ENCODE peak calls at places on chromosomes 13 and 19, in five cellular contexts. J, W, X, N and F are unnamed samples. For H3K36me3, the result is how much of the 10 kb centered on the place peaks cover.

GRCh38 chr19:3544742-3545668 is 6.0 kb downstream of the TEKTIP1 start:
- DNase-seq in J (peak), W (peak), X (peak), N (peak), F (no peak)

GRCh38 chr13:76884167-76884566 is 2.0 kb downstream of the KCTD12 start:
- DNase-seq in J (no peak), W (no peak), X (peak), N (peak), F (no peak)

GRCh38 chr13:40169476-40169875 is 497.0 kb downstream of the FOXO1 start:
- DNase-seq in J (no peak), W (peak), X (no peak), N (no peak), F (no peak)

GRCh38 chr13:41802684-41803554 is 158.0 kb downstream of the VWA8 start:
- DNase-seq in J (peak), W (peak), X (no peak), N (no peak), F (peak)

GRCh38 chr13:47845981-47846380 is 155.1 kb downstream of the SUCLA2 start:
- DNase-seq in J (no peak), W (no peak), X (no peak), N (no peak), F (no peak)

GRCh38 chr13:113211774-113212173 is 2.4 kb downstream of the CUL4A start:
- DNase-seq in J (no peak), W (no peak), X (no peak), N (no peak), F (no peak)

GRCh38 chr19:10894911-10895213 is 23.5 kb downstream of the CARM1 start:
- DNase-seq in J (no peak), W (no peak), X (no peak), N (no peak), F (no peak)

GRCh38 chr19:45469835-45470146 is 2.0 kb downstream of the FOSB start:
- DNase-seq in J (no peak), W (no peak), X (no peak), N (no peak), F (no peak)

GRCh38 chr19:53908106-53908932 is 759 bp upstream of the CACNG7 start:
- DNase-seq in J (peak), W (no peak), X (peak), N (no peak), F (no peak)

GRCh38 chr13:48818495-48818961 is 157.2 kb upstream of the FNDC3A start:
- DNase-seq in J (peak), W (peak), X (no peak), N (no peak), F (peak)

GRCh38 chr19:40726279-40726678 is 9.4 kb downstream of the ITPKC start:
- DNase-seq in J (no peak), W (no peak), X (no peak), N (no peak), F (no peak)

GRCh38 chr13:105787518-105788085 is 747.9 kb downstream of the EFNB2 start:
- DNase-seq in J (no peak), W (no peak), X (no peak), N (no peak), F (no peak)

GRCh38 chr19:10271543-10272086 is 695 bp downstream of the ICAM1 start:
- DNase-seq in J (peak), W (no peak), X (no peak), N (no peak), F (no peak)

GRCh38 chr13:103386341-103386740 is 320.1 kb upstream of the SLC10A2 start:
- DNase-seq in J (no peak), W (no peak), X (no peak), N (no peak), F (no peak)

GRCh38 chr13:110327036-110327790 is 20.1 kb downstream of the COL4A2 start:
- DNase-seq in J (no peak), W (no peak), X (no peak), N (peak), F (no peak)

GRCh38 chr13:72424059-72424458 is 303.4 kb downstream of the MZT1 start:
- DNase-seq in J (no peak), W (no peak), X (no peak), N (no peak), F (no peak)

GRCh38 chr19:35959040-35959967 is 23.1 kb downstream of the LRFN3 start:
- DNase-seq in J (no peak), W (no peak), X (peak), N (no peak), F (no peak)

GRCh38 chr19:51571599-51571998 is 516 bp downstream of the ZNF175 start:
- DNase-seq in J (peak), W (no peak), X (no peak), N (no peak), F (no peak)

GRCh38 chr19:3507371-3508120 is 1.4 kb downstream of the FZR1 start:
- DNase-seq in J (no peak), W (no peak), X (no peak), N (peak), F (no peak)

GRCh38 chr19:2906631-2907195 is 6.0 kb downstream of the ZNF57 start:
- DNase-seq in J (no peak), W (no peak), X (no peak), N (no peak), F (no peak)

GRCh38 chr19:4199699-4200293 is 17.3 kb downstream of the ANKRD24 start:
- DNase-seq in J (no peak), W (no peak), X (no peak), N (no peak), F (no peak)

GRCh38 chr19:34974631-34975030 is 10.6 kb upstream of the ZNF792 start:
- DNase-seq in J (no peak), W (no peak), X (no peak), N (no peak), F (no peak)

GRCh38 chr13:24502567-24503375 is 9.8 kb downstream of the PARP4 start:
- DNase-seq in J (peak), W (no peak), X (no peak), N (no peak), F (no peak)

GRCh38 chr13:27482996-27483395 is 32.6 kb upstream of the MTIF3 start:
- DNase-seq in J (no peak), W (no peak), X (no peak), N (no peak), F (no peak)

GRCh38 chr19:2488942-2489731 is 13.2 kb downstream of the GADD45B start:
- DNase-seq in J (no peak), W (no peak), X (peak), N (peak), F (no peak)

GRCh38 chr13:23321534-23322241 is 111.8 kb downstream of the SACS start:
- DNase-seq in J (peak), W (peak), X (peak), N (no peak), F (peak)

GRCh38 chr19:37972803-37973202 is 65.8 kb downstream of the SIPA1L3 start:
- DNase-seq in J (no peak), W (no peak), X (no peak), N (no peak), F (no peak)

GRCh38 chr19:996051-996838 is 4.0 kb upstream of the GRIN3B start:
- DNase-seq in J (peak), W (no peak), X (no peak), N (no peak), F (no peak)

GRCh38 chr13:51887441-51887840 is 25.7 kb downstream of the CCDC70 start:
- DNase-seq in J (no peak), W (no peak), X (no peak), N (no peak), F (no peak)

GRCh38 chr19:1122972-1123363 is 19.2 kb downstream of the GPX4 start:
- DNase-seq in J (peak), W (no peak), X (peak), N (peak), F (no peak)

GRCh38 chr19:35731353-35731752 is 10.9 kb downstream of the IGFLR1 start:
- DNase-seq in J (no peak), W (no peak), X (no peak), N (no peak), F (no peak)

GRCh38 chr13:35139591-35139990 is 197.5 kb downstream of the NBEA start:
- DNase-seq in J (peak), W (no peak), X (no peak), N (no peak), F (no peak)

GRCh38 chr13:45102136-45102802 is 18.0 kb upstream of the GTF2F2 start:
- DNase-seq in J (peak), W (no peak), X (no peak), N (no peak), F (no peak)

GRCh38 chr13:82341116-82341515 is 1541.2 kb downstream of the SLITRK1 start:
- DNase-seq in J (no peak), W (no peak), X (no peak), N (no peak), F (no peak)

GRCh38 chr13:110012102-110012739 is 225.8 kb upstream of the IRS2 start:
- DNase-seq in J (peak), W (peak), X (no peak), N (no peak), F (peak)

DNA sequence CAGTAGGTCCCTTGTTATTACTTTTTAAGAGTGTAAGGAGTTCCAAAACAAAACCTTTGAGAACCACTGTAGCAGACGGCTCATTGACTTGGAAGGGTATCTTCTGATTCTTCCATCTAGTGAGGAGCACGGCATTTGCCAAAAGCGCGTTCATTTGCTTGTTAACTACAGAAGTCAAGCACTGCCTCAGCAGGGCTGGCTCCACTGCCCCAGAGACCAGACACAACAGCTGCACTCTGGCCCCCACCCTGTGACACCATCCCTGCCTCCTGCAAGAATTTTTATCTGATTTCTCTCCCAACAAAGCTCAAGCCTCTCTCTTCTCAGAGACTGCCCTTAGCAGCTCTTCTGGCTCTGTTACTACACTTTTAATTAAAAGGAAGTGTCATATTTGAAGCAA is 20.7 kb upstream of the XPO4 start:
- DNase-seq in J (no peak), W (no peak), X (no peak), N (no peak), F (no peak)
- H3K4me3 ChIP-seq in J (no peak), W (no peak), X (no peak), N (no peak), F (no peak)

GRCh38 chr19:8042900-8043299 is 9.7 kb upstream of the CCL25 start:
- DNase-seq in J (no peak), W (no peak), X (no peak), N (no peak), F (no peak)
- H3K36me3 ChIP-seq in J (under half), W (under half), X (under half), N (under half), F (under half)

DNA sequence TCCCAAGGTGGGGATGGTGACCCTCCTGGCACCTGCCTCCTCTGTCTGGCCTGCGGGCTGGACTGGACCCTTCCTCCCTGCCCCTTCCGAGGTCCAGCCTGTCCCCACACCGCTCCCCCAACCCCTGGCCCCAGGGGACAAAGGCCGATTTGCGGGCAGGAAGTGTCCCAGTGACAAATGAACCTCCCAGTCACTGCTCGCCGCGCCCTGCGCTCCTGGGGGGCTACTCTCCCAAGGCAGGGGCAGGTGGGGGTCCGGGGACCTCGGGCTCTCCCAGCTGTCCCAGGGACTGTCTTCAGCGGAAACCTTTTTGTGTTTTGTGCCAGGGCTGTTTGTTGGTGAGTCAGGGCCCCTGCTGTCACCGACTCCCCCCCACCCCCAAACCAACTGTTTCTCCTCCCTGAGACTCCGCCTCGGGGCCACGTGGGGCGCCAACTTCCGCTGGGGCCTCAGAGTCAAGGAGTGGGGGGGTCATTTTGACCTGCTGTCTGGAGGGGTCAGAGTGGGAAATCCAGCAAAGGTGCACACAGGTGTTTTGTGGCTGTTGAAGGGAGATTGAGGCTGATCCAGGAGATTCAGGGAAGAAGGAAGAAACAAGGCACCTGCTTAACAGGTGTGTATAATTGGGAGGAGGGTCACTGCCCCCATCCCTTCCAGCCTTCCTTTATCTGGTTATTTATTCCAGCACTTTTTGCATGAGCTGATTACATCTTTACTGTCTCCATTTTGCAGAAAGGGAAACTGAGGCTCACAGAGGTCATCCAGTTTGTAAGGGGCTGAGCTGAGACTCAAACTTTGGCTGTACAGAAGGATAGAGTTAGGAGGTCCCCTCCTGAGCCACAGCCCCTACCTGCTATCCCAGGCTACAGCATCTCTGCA is 831 bp downstream of the PGPEP1 start:
- DNase-seq in J (peak), W (no peak), X (peak), N (peak), F (no peak)
- TF ChIP-seq CTCF in J (no peak), W (no peak), X (no peak), N (no peak), F (peak)

DNA sequence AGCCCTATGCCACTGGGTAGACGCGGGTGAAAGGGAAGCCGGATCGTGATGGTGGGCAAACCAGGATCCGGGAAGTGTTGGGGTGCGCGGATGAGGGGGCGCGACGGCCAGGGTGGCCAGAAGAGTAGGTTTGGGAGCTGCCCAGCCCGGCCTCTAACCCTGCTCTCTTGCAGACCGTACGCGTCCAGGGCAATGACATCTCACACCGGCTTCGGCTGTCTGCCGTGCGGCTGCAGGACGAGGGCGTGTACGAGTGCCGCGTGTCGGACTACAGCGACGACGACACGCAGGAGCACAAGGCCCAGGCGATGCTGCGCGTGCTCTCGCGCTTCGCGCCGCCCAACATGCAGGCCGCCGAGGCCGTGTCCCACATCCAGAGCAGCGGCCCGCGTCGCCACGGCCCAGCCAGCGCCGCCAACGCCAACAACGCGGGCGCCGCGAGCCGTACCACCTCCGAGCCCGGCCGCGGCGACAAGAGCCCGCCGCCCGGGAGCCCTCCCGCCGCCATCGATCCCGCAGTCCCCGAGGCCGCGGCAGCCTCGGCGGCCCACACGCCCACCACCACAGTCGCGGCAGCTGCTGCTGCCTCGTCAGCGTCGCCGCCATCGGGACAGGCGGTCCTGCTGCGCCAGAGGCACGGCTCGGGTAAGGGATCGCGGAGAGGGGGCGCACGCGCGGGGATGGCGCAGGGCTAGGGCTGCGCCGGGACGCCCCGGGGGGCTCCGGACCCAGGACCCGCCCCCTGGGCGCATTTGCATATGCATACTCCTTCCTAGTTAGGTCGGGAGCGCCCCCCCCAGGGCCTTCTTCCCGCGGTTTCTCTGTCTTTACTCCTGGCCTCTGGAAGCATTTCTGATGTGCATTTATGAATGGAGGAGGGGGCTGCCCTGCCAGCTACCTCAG is 4.1 kb downstream of the VSTM2B start:
- DNase-seq in J (no peak), W (no peak), X (no peak), N (no peak), F (no peak)
- H3K4me3 ChIP-seq in J (no peak), W (no peak), X (no peak), N (no peak), F (no peak)

GRCh38 chr19:13692096-13692495 is 72.2 kb upstream of the MRI1 start:
- DNase-seq in J (peak), W (peak), X (no peak), N (no peak), F (no peak)

GRCh38 chr19:13699786-13700185 is 64.5 kb upstream of the MRI1 start:
- DNase-seq in J (no peak), W (no peak), X (no peak), N (no peak), F (no peak)

GRCh38 chr19:13700621-13701020 is 63.7 kb upstream of the MRI1 start:
- DNase-seq in J (no peak), W (no peak), X (no peak), N (no peak), F (no peak)

GRCh38 chr19:13693933-13694332 is 70.4 kb upstream of the MRI1 start:
- DNase-seq in J (no peak), W (no peak), X (no peak), N (no peak), F (no peak)

GRCh38 chr19:13696839-13697238 is 67.5 kb upstream of the MRI1 start:
- DNase-seq in J (no peak), W (no peak), X (no peak), N (no peak), F (no peak)
- H3K36me3 ChIP-seq in J (under half), W (under half), X (under half), N (under half), F (under half)

GRCh38 chr19:46716013-46716671 is 772 bp downstream of the PRKD2 start:
- DNase-seq in J (no peak), W (no peak), X (no peak), N (peak), F (no peak)
- TF ChIP-seq CTCF in J (no peak), W (no peak), X (no peak), N (no peak), F (no peak)

DNA sequence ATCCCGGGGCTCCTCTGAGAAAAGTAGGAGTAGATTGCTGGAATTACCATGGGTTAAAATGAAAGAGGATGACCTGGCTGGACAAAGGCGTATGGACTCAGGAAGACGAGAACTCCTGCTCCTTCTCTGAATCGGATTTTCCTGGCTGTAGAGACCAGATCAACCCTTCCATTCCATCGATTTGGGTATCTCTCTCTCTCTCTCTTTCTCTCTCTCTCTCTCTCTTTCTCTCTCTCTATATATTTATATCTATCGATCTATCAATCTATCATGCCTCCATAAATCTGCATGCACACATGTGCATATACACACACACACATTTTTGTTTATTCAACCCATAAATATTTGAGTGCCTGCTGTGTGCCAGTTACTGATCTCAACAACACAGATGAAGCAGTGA is 234.9 kb downstream of the LMO7 start:
- DNase-seq in J (no peak), W (no peak), X (no peak), N (no peak), F (no peak)
- H3K4me3 ChIP-seq in J (no peak), W (no peak), X (peak), N (no peak), F (peak)

GRCh38 chr19:5595129-5595528 is 27.4 kb upstream of the TINCR start:
- DNase-seq in J (no peak), W (no peak), X (no peak), N (no peak), F (no peak)

GRCh38 chr19:5605362-5605761 is 17.2 kb downstream of the SAFB2 start:
- DNase-seq in J (no peak), W (no peak), X (no peak), N (no peak), F (no peak)

GRCh38 chr19:5603626-5604025 is 18.9 kb downstream of the SAFB2 start:
- DNase-seq in J (no peak), W (no peak), X (no peak), N (no peak), F (no peak)

GRCh38 chr19:5595745-5596144 is 26.8 kb downstream of the SAFB2 start:
- DNase-seq in J (no peak), W (no peak), X (no peak), N (no peak), F (no peak)

DNA sequence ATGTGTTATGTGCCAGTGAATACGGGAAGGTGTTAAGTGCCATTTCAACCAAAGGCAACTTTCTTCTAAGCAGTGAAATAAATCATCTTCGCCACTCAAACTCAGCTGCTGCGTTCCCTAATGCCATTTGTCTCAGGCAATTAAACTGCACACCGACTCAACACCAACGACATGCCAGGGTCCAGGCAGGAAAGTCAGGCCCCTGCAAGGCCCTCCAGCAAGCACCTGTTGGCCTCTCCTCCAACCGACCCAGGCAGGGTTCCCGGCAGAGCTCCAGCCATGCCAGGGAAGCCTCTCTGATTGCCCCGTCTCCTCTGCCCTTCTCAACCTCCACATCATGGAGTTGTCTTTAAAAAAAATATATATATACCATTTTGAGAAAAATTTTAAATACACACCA is 21.8 kb downstream of the SAFB2 start:
- DNase-seq in J (no peak), W (no peak), X (no peak), N (no peak), F (no peak)
- H3K36me3 ChIP-seq in J (half or more), W (half or more), X (under half), N (half or more), F (under half)

GRCh38 chr13:98315466-98315865 is 138.4 kb upstream of the RNF113B start:
- DNase-seq in J (peak), W (no peak), X (no peak), N (no peak), F (no peak)
- TF ChIP-seq CTCF in J (peak), W (no peak), X (no peak), N (no peak), F (no peak)

GRCh38 chr19:49528211-49528771 is 488 bp downstream of the RCN3 start:
- DNase-seq in J (peak), W (no peak), X (peak), N (no peak), F (no peak)
- H3K4me3 ChIP-seq in J (peak), W (peak), X (peak), N (no peak), F (peak)